ENCODE peak calls at places on chromosomes 2 and 18, in seven cellular contexts. W is activated naive CD4-positive, alpha-beta T cell treated with anti-CD3 and anti-CD28 coated beads, Interleukin-2, amount 10 ng/mL, durations not matched to agents 7 days and 5 days; D is HFFc6; T is substantia nigra; E is stimulated activated CD8-positive, alpha-beta memory T cell treated with anti-CD3 and anti-CD28 coated beads, Interleukin-15, amount 100 ng/mL, for 24 hours; U is mesothelial cell of epicardium; V is stimulated activated CD4-positive, alpha-beta T cell treated with anti-CD3 and anti-CD28 coated beads, Interleukin-1b, Interleukin-23, amount 100 ng/mL, for 24 hours. B is an unnamed sample.
A peak's percentile ranks its signal among the peaks of the same experiment; 100 is the strongest.

GRCh38 chr2:235170016-235170415 is 218.2 kb downstream of the SH3BP4 start:
- DNase-seq in U (no peak), V (no peak), E (no peak), T (no peak), D (peak; percentile 72), W (no peak), B (no peak)

GRCh38 chr2:9697904-9698303 is 67.1 kb upstream of the YWHAQ start:
- DNase-seq in W (no peak), U (no peak), T (no peak), V (no peak), D (no peak), E (no peak), B (no peak)

GRCh38 chr2:57376985-57377384 is 669.6 kb upstream of the VRK2 start:
- DNase-seq in E (no peak), V (no peak), W (no peak), U (no peak), T (no peak), D (no peak), B (peak; percentile 31)

GRCh38 chr2:20573611-20574422 is 77.1 kb downstream of the HS1BP3 start:
- DNase-seq in E (no peak), D (peak; percentile 29), T (no peak), V (no peak), W (no peak), U (no peak), B (no peak)

GRCh38 chr2:221254281-221254680 is 317.8 kb downstream of the EPHA4 start:
- DNase-seq in W (no peak), E (no peak), U (no peak), V (no peak), D (no peak), T (no peak), B (peak; percentile 67)

GRCh38 chr18:59672125-59672769 is 25.0 kb downstream of the CCBE1 start:
- DNase-seq in D (no peak), E (no peak), V (no peak), W (no peak), U (no peak), T (no peak), B (peak; percentile 19)

GRCh38 chr2:100254646-100255210 is 67.6 kb downstream of the LONRF2 start:
- DNase-seq in D (no peak), E (no peak), W (no peak), U (no peak), T (no peak), V (no peak), B (no peak)

GRCh38 chr2:11103984-11104793 is 51.1 kb upstream of the SLC66A3 start:
- DNase-seq in E (no peak), V (peak; percentile 12), U (no peak), D (no peak), T (no peak), W (peak; percentile 70), B (no peak)

GRCh38 chr2:84939426-84940087 is 31.4 kb upstream of the KCMF1 start:
- DNase-seq in D (no peak), V (peak; percentile 64), E (no peak), U (no peak), T (no peak), W (peak; percentile 90), B (no peak)

GRCh38 chr2:30273574-30273929 is 42.2 kb downstream of the LBH start:
- DNase-seq in D (no peak), U (no peak), E (no peak), T (no peak), V (no peak), W (no peak), B (no peak)

GRCh38 chr2:159853101-159853500 is 55.1 kb upstream of the CD302 start:
- DNase-seq in W (no peak), T (no peak), D (no peak), V (no peak), U (no peak), E (no peak), B (no peak)

GRCh38 chr2:70939001-70939846 is 3.5 kb downstream of the ATP6V1B1 start:
- DNase-seq in U (no peak), E (no peak), T (no peak), W (peak; percentile 3), V (no peak), D (no peak), B (no peak)

GRCh38 chr18:13379930-13380665 is 161.5 kb downstream of the LDLRAD4 start:
- DNase-seq in W (no peak), U (no peak), D (no peak), T (no peak), V (no peak), E (no peak), B (no peak)

GRCh38 chr2:79910643-79911042 is 393.9 kb downstream of the LRRTM1 start:
- DNase-seq in W (no peak), V (no peak), E (no peak), U (no peak), D (no peak), T (no peak), B (no peak)

GRCh38 chr2:31397099-31397498 is 17.4 kb downstream of the XDH start:
- DNase-seq in U (no peak), D (no peak), V (no peak), W (no peak), E (no peak), T (no peak), B (no peak)

GRCh38 chr18:56977771-56978170 is 169.1 kb upstream of the BOD1L2 start:
- DNase-seq in V (no peak), D (no peak), T (no peak), E (no peak), U (no peak), W (no peak), B (no peak)

GRCh38 chr18:74498712-74499629 is 2.8 kb downstream of the CNDP2 start:
- DNase-seq in T (no peak), E (peak; percentile 49), V (peak; percentile 73), D (no peak), W (peak; percentile 85), U (no peak), B (peak; percentile 35)

GRCh38 chr18:45730832-45731545 is 7.0 kb downstream of the SLC14A1 start:
- DNase-seq in E (no peak), W (no peak), U (no peak), V (no peak), D (peak; percentile 68), T (no peak), B (peak; percentile 46)

GRCh38 chr2:199744260-199744659 is 106.7 kb downstream of the FTCDNL1 start:
- DNase-seq in V (no peak), U (no peak), D (no peak), T (no peak), W (no peak), E (no peak), B (no peak)

GRCh38 chr2:173568054-173568453 is 213.4 kb downstream of the CDCA7 start:
- DNase-seq in T (no peak), E (no peak), V (no peak), U (no peak), D (peak; percentile 28), W (no peak), B (peak; percentile 75)

GRCh38 chr2:236945431-236946016 is 140.2 kb upstream of the COPS8 start:
- DNase-seq in U (no peak), D (no peak), E (no peak), V (no peak), T (no peak), W (no peak), B (no peak)

GRCh38 chr2:42118759-42119569 is 50.2 kb upstream of the EML4 start:
- DNase-seq in T (no peak), V (no peak), W (no peak), D (no peak), U (no peak), E (no peak), B (no peak)

GRCh38 chr2:65465124-65465523 is 32.7 kb upstream of the SPRED2 start:
- DNase-seq in T (no peak), D (no peak), W (no peak), E (no peak), V (no peak), U (no peak), B (no peak)

GRCh38 chr2:215171151-215171550 is 32.7 kb upstream of the ABCA12 start:
- DNase-seq in V (no peak), U (no peak), T (no peak), W (peak; percentile 21), D (no peak), E (no peak), B (no peak)

GRCh38 chr2:21015281-21015645 is 28.6 kb downstream of the APOB start:
- DNase-seq in D (no peak), V (no peak), W (no peak), U (no peak), E (no peak), T (no peak), B (no peak)

GRCh38 chr2:238462782-238463396 is 36.2 kb downstream of the ASB1 start:
- DNase-seq in V (no peak), W (no peak), T (no peak), D (peak; percentile 65), E (no peak), U (no peak), B (peak; percentile 85)

GRCh38 chr2:177575358-177575757 is 182.8 kb downstream of the AGPS start:
- DNase-seq in V (no peak), T (no peak), D (no peak), U (no peak), W (no peak), E (no peak), B (no peak)

GRCh38 chr2:235669983-235670962 is 176.4 kb downstream of the AGAP1 start:
- DNase-seq in D (peak; percentile 51), E (no peak), V (no peak), T (peak; percentile 41), W (no peak), U (peak; percentile 64), B (peak; percentile 65)

B was measured in DMS53.